ENCODE peak calls at places on chromosomes 12 and 14, in eight cellular contexts. R, M, T, N, J, K, D and S are unnamed samples.

GRCh38 chr12:122318607-122319311 is 52.5 kb upstream of the VPS33A start:
- DNase-seq in J (peak; percentile 21), M (peak; percentile 24), R (no peak), N (no peak), T (peak; percentile 99), D (no peak), K (peak; percentile 66), S (peak; percentile 14)

GRCh38 chr14:64572721-64573508 is 23.2 kb downstream of the PPP1R36 start:
- DNase-seq in R (no peak), M (peak; percentile 30), K (no peak), N (no peak), J (no peak), T (no peak), D (no peak), S (no peak)

GRCh38 chr12:88650715-88651114 is 70.4 kb upstream of the KITLG start:
- DNase-seq in N (no peak), R (no peak), D (no peak), J (no peak), K (no peak), M (peak; percentile 45), T (peak; percentile 51), S (peak; percentile 92)

GRCh38 chr12:58803893-58804292 is 116.4 kb downstream of the LRIG3 start:
- DNase-seq in R (no peak), J (no peak), D (no peak), M (peak; percentile 59), T (peak; percentile 92), K (no peak), N (no peak), S (peak; percentile 77)

GRCh38 chr12:79514730-79515525 is 175.8 kb downstream of the PAWR start:
- DNase-seq in T (peak; percentile 54), M (no peak), J (no peak), R (no peak), N (no peak), K (peak; percentile 88), D (no peak), S (no peak)

GRCh38 chr12:20050166-20050565 is 318.2 kb upstream of the PDE3A start:
- DNase-seq in N (no peak), T (peak; percentile 56), J (no peak), D (no peak), K (peak; percentile 38), R (no peak), M (no peak), S (no peak)

GRCh38 chr14:98167702-98168101 is 1104.3 kb downstream of the BCL11B start:
- DNase-seq in K (no peak), M (no peak), R (no peak), T (no peak), N (no peak), J (no peak), D (no peak), S (no peak)

GRCh38 chr12:71472441-71472911 is 32.9 kb downstream of the LGR5 start:
- DNase-seq in N (no peak), D (no peak), J (no peak), M (peak; percentile 8), R (no peak), T (no peak), K (no peak), S (no peak)

GRCh38 chr12:19744760-19745218 is 305.5 kb downstream of the AEBP2 start:
- DNase-seq in J (no peak), T (peak; percentile 97), M (peak; percentile 2), R (no peak), D (no peak), K (peak; percentile 99), N (no peak), S (peak; percentile 6)

GRCh38 chr14:61460853-61461611 is 139.7 kb downstream of the PRKCH start:
- DNase-seq in K (peak; percentile 60), R (no peak), D (no peak), M (no peak), N (no peak), T (no peak), J (no peak), S (peak; percentile 92)

GRCh38 chr12:104680070-104680469 is 223.3 kb downstream of the CHST11 start:
- DNase-seq in T (no peak), J (no peak), M (no peak), N (no peak), K (peak; percentile 19), R (peak; percentile 74), D (no peak), S (peak; percentile 28)
- TF ChIP-seq CTCF in T (peak; percentile 23), J (no peak), M (peak; percentile 39), N (no peak), K (peak; percentile 6), R (peak; percentile 8), D (no peak), S (peak; percentile 47)

DNA sequence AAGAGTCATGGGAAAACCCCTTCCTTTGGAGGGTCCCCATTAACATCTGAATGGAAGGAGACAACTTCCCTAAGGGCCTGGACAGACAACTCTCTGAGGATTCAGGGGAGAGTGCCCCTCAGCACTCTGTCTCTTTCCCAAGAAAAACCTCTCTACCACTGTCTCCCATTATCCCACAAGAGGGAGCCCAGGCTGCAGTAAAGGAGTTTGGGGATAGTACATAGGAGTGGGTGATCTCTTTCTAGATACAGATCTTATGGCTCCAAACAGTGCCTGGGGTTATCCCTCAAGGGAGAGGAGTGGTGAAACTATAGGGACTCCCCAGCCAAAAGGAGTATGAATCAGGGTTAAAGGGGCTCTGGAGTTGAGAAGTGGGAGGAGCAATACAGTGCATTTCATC is 6.1 kb downstream of the WNT10B start:
- DNase-seq in T (no peak), K (no peak), J (no peak), R (no peak), M (no peak), D (no peak), N (no peak), S (no peak)
- H3K4me3 ChIP-seq in T (no peak overlapping the region), K (no peak overlapping the region), J (no peak overlapping the region), R (no peak overlapping the region), M (no peak overlapping the region), D (no peak overlapping the region), N (no peak overlapping the region), S (no peak overlapping the region)

DNA sequence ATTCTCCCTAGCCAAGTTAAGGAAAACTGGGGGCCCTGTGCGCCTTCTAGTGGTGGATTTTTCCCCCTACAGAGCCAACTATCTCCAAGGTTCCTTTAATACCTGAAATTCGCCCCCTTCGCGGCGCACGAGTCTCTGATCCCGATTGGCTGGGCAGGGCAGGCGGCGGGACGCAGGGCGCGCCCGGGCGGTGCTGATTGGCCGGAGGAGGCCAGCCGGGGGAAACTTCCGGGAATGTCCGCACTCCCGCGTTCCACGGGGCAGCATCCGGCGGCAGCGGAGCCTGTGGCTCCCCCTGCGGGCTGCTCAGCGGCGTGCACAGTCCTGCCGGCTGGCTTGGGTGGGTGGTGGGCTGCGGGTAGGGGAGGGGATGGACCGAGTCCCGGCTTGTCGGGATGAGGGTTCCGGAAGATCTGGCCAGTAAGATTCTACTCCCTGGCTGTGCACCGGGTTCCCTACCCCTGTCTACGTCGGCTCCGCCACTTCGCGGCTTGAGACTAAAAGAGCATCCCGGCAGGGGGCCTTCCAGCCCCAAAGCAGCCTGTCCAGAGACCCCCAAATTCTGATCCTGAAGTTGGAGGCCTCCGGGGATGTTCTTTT is at the start of gene NABP2:
- DNase-seq in J (peak; percentile 98), R (peak; percentile 99), T (peak; percentile 98), M (peak; percentile 92), D (peak; percentile 99), N (peak; percentile 98), K (peak; percentile 99), S (peak; percentile 99)
- TF ChIP-seq CTCF in J (peak; percentile 85), R (peak; percentile 29), T (peak; percentile 71), M (peak; percentile 82), D (peak; percentile 84), N (peak; percentile 87), K (peak; percentile 82), S (peak; percentile 65)

DNA sequence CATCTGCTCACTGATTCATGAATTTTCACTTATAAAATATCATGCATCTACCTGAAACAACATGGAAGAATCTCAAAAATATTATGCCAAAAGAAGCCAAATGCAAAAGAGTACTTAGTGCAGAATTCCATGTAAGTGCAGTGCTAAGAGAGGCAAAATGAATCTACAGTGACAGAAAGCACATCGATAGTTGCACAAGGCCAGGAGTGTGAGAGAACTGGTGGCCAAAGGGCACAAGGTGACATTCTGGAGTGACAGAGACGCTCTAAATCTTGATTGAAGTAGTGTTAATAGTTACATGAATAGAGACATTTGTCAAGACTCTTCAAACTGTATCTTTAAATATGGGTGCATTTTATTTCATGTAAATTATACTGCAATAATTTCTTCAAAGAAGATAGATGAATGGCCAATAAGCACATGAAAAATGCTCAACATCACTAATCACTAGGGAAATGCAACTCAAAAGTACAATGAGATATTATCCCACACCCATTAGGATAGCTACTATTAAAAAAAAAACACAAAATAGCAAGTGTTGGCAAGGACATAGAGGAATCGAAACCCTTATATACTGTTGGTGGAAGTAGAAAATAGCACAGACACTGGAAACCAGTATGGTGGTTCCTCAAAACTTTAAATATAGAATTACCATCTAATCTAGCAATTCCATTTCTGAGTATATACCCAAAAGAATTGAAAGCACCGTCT is 71.7 kb upstream of the KICS2 start:
- DNase-seq in K (no peak), N (no peak), D (no peak), R (no peak), M (no peak), J (no peak), T (no peak), S (no peak)
- H3K4me3 ChIP-seq in K (no peak overlapping the region), N (no peak overlapping the region), D (no peak overlapping the region), R (no peak overlapping the region), M (no peak overlapping the region), J (no peak overlapping the region), T (no peak overlapping the region), S (no peak overlapping the region)

GRCh38 chr14:67390135-67390534 is 21.8 kb downstream of the PLEK2 start:
- DNase-seq in N (no peak), D (no peak), K (no peak), M (no peak), J (no peak), T (no peak), R (no peak), S (no peak)
- TF ChIP-seq CTCF in N (no peak), D (no peak), K (no peak), M (no peak), J (no peak), T (no peak), R (no peak), S (no peak)

GRCh38 chr12:119179335-119180021 is 747 bp downstream of the HSPB8 start:
- DNase-seq in K (peak; percentile 43), T (peak; percentile 68), D (no peak), R (no peak), J (peak; percentile 61), M (no peak), N (no peak), S (peak; percentile 40)

GRCh38 chr12:119177056-119177325 is 1.7 kb upstream of the HSPB8 start:
- DNase-seq in T (no peak), R (no peak), M (no peak), D (no peak), N (no peak), K (no peak), J (no peak), S (no peak)

GRCh38 chr12:119177724-119178380 is 879 bp upstream of the HSPB8 start:
- DNase-seq in K (no peak), T (no peak), D (no peak), M (no peak), J (no peak), R (no peak), N (no peak), S (no peak)

GRCh38 chr12:119180380-119181040 is 1.8 kb downstream of the HSPB8 start:
- DNase-seq in K (peak; percentile 51), T (peak; percentile 67), D (peak; percentile 87), M (no peak), N (no peak), R (no peak), J (peak; percentile 55), S (peak; percentile 29)

GRCh38 chr12:119178544-119179334 is at the start of gene HSPB8:
- DNase-seq in N (peak; percentile 93), T (peak; percentile 95), J (peak; percentile 93), K (peak; percentile 68), M (peak; percentile 88), D (peak; percentile 99), R (no peak), S (peak; percentile 28)
- H3K4me3 ChIP-seq in N (peak within 1 kb of the TSS; percentile 73), T (peak within 1 kb of the TSS; percentile 67), J (peak within 1 kb of the TSS; percentile 70), K (peak within 1 kb of the TSS; percentile 75), M (peak within 1 kb of the TSS; percentile 65), D (peak within 1 kb of the TSS; percentile 79), R (no peak within 1 kb of the TSS), S (peak within 1 kb of the TSS; percentile 42)